ENCODE peak calls at places on chromosomes 4 and X, in four cellular contexts. O is SK-N-SH, X is HepG2, H is H1. W is an unnamed sample.

GRCh38 chrX:39242187-39242586 is 440.9 kb downstream of the MID1IP1 start:
- DNase-seq in H (no peak), O (peak), X (peak), W (no peak)

GRCh38 chrX:105975382-105975781 is 63.1 kb downstream of the SERPINA7 start:
- DNase-seq in X (peak), H (no peak), O (no peak), W (no peak)

GRCh38 chr4:2626231-2626630 is 89.8 kb downstream of the FAM193A start:
- DNase-seq in H (no peak), X (no peak), O (no peak), W (no peak)

GRCh38 chrX:9943420-9943819 is 23.7 kb upstream of the CLDN34 start:
- DNase-seq in O (no peak), X (no peak), H (no peak), W (peak)

GRCh38 chr4:78779280-78779679 is 3.1 kb downstream of the BMP2K start:
- DNase-seq in O (no peak), H (no peak), X (no peak), W (no peak)

GRCh38 chr4:71377561-71377960 is 38.7 kb downstream of the SLC4A4 start:
- DNase-seq in O (no peak), X (no peak), H (no peak), W (no peak)

GRCh38 chr4:90030953-90031352 is 96.2 kb upstream of the CCSER1 start:
- DNase-seq in H (no peak), X (no peak), O (no peak), W (no peak)

GRCh38 chr4:42915484-42915883 is 23.0 kb downstream of the GRXCR1 start:
- DNase-seq in X (no peak), O (no peak), H (no peak), W (no peak)

GRCh38 chr4:23827971-23828680 is 61.7 kb downstream of the PPARGC1A start:
- DNase-seq in H (no peak), X (no peak), O (no peak), W (no peak)

GRCh38 chr4:78149737-78150136 is 92.6 kb downstream of the FRAS1 start:
- DNase-seq in X (no peak), H (no peak), O (no peak), W (no peak)

GRCh38 chr4:142778430-142778829 is 67.7 kb downstream of the INPP4B start:
- DNase-seq in X (no peak), O (no peak), H (no peak), W (no peak)

GRCh38 chr4:115113382-115114106 is at the start of gene NDST4:
- DNase-seq in O (no peak), X (no peak), H (no peak), W (no peak)

GRCh38 chr4:106032851-106033286 is 137.6 kb downstream of the NPNT start:
- DNase-seq in H (no peak), X (peak), O (no peak), W (no peak)

GRCh38 chrX:2708601-2709200 is 17.6 kb downstream of the CD99 start:
- DNase-seq in X (no peak), H (no peak), O (no peak), W (no peak)

GRCh38 chr4:87864321-87864720 is 31.6 kb downstream of the MEPE start:
- DNase-seq in H (no peak), O (no peak), X (no peak), W (no peak)

GRCh38 chr4:28082686-28083390 is 1222.2 kb downstream of the STIM2 start:
- DNase-seq in O (no peak), H (no peak), X (no peak), W (no peak)

GRCh38 chrX:69032601-69033000 is 132.7 kb downstream of the PJA1 start:
- DNase-seq in X (no peak), O (no peak), H (peak), W (no peak)

GRCh38 chr4:141652161-141652778 is 15.9 kb downstream of the IL15 start:
- DNase-seq in X (no peak), H (no peak), O (no peak), W (no peak)

GRCh38 chr4:156974264-156974663 is 2.7 kb upstream of the PDGFC start:
- DNase-seq in O (no peak), H (no peak), X (no peak), W (no peak)

GRCh38 chr4:55866973-55867574 is 13.6 kb downstream of the EXOC1 start:
- DNase-seq in X (peak), H (no peak), O (peak), W (peak)

GRCh38 chrX:38426785-38427184 is 74.4 kb downstream of the OTC start:
- DNase-seq in O (no peak), X (no peak), H (no peak), W (no peak)

GRCh38 chrX:41515376-41515775 is 68.2 kb downstream of the NYX start:
- DNase-seq in O (no peak), X (no peak), H (no peak), W (no peak)

GRCh38 chr4:13543648-13544555 is at the start of gene NKX3-2:
- DNase-seq in H (peak), X (no peak), O (peak), W (no peak)

GRCh38 chr4:55820260-55820659 is 670 bp downstream of the EXOC1L start:
- DNase-seq in O (no peak), X (no peak), H (no peak), W (no peak)

GRCh38 chr4:10281996-10282395 is 165.4 kb upstream of the WDR1 start:
- DNase-seq in O (no peak), H (no peak), X (no peak), W (no peak)

GRCh38 chr4:11698846-11699590 is 270.3 kb upstream of the HS3ST1 start:
- DNase-seq in H (no peak), O (no peak), X (no peak), W (no peak)

GRCh38 chr4:61583696-61584095 is 383.6 kb downstream of the ADGRL3 start:
- DNase-seq in X (no peak), O (no peak), H (no peak), W (no peak)

GRCh38 chr4:1357356-1358248 is 10.6 kb downstream of the UVSSA start:
- DNase-seq in H (no peak), O (no peak), X (no peak), W (no peak)

GRCh38 chr4:168856312-168856711 is 153.7 kb downstream of the CBR4 start:
- DNase-seq in H (no peak), X (no peak), O (no peak), W (no peak)

GRCh38 chr4:113635739-113636437 is 125.7 kb downstream of the CAMK2D start:
- DNase-seq in O (no peak), H (no peak), X (no peak), W (no peak)

GRCh38 chr4:16253127-16253960 is 27.1 kb upstream of the TAPT1 start:
- DNase-seq in H (no peak), O (no peak), X (peak), W (no peak)

GRCh38 chrX:19660604-19661003 is 145.3 kb upstream of the MAP3K15 start:
- DNase-seq in H (no peak), O (no peak), X (no peak), W (no peak)

GRCh38 chrX:101206471-101206870 is 13.1 kb upstream of the DRP2 start:
- DNase-seq in H (no peak), O (peak), X (peak), W (no peak)

GRCh38 chr4:39770471-39770870 is 72.5 kb downstream of the UBE2K start:
- DNase-seq in H (no peak), O (no peak), X (no peak), W (no peak)

GRCh38 chrX:40646489-40647306 is 663 bp downstream of the CXorf38 start:
- DNase-seq in X (no peak), O (peak), H (peak), W (no peak)

GRCh38 chr4:144176476-144176875 is 36.0 kb upstream of the GYPA start:
- DNase-seq in X (no peak), H (no peak), O (no peak), W (no peak)
- TF ChIP-seq TCF12 in X (no peak), H (no peak), O (no peak), W (no peak)

GRCh38 chr4:21476753-21477152 is 471.8 kb downstream of the KCNIP4 start:
- DNase-seq in H (peak), O (no peak), X (peak), W (no peak)
- TF ChIP-seq TCF12 in H (no peak), O (no peak), X (no peak), W (no peak)

DNA sequence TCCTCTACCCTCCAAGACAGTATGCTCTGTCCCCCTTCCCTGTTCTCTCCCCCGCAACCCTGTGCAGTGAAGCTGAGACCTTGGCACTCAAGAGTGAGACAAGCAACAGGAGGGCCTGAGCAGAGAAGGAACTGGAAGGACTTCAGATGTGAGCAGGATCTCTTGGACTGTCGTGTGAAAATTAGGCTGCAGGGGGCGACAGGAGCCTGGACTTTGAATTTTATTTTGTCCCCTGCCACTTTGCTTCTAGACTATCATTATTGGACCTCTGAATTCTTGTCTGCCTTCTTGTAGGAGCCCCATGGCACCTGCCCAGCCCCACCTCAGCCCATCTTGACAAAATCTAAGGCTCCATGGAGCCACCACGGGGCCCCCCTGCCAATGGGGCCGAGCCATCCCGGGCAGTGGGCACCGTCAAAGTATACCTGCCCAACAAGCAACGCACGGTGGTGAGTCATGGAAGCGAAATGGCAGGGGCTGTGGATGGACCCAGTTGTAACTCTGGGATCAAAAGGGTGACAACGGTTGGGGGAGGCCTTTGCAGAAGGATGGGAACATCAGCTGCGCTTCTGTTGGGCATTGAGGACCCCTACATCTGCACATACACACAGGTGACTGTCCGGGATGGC is 1.7 kb downstream of the ARAF start:
- DNase-seq in X (no peak), H (no peak), O (no peak), W (no peak)
- TF ChIP-seq TCF12 in X (no peak), H (no peak), O (no peak), W (no peak)

DNA sequence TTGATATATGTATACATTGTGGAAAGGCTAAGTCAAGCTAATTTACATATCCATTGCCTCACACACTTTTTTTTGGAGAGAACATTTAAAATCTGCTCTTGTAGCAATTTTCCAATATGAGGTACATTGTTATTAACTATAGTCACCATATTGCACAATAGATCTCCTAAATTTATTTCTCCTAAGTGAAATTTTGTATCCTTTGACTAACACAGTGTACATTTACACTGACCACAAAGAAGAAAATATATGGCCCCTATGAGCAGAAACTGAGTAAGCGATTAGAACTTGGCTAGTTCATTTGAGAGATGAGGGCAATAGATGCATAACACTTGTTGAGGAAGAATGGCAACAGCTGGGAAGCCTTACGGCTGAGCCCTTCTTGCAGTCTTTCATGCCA is 20.3 kb upstream of the GUCY1B1 start:
- DNase-seq in X (no peak), O (no peak), H (no peak), W (no peak)
- TF ChIP-seq TCF12 in X (no peak), O (no peak), H (no peak), W (no peak)

GRCh38 chr4:140213116-140213515 is 59.1 kb upstream of the MAML3 start:
- DNase-seq in H (no peak), X (no peak), O (no peak), W (no peak)

GRCh38 chr4:140213736-140214135 is 59.8 kb upstream of the MAML3 start:
- DNase-seq in X (no peak), H (no peak), O (no peak), W (no peak)

GRCh38 chr4:140212171-140212570 is 58.2 kb upstream of the MAML3 start:
- DNase-seq in X (no peak), H (no peak), O (no peak), W (no peak)

GRCh38 chr4:140211693-140212092 is 57.7 kb upstream of the MAML3 start:
- DNase-seq in H (no peak), X (no peak), O (no peak), W (no peak)

GRCh38 chr4:140212646-140213045 is 58.7 kb upstream of the MAML3 start:
- DNase-seq in H (no peak), X (no peak), O (no peak), W (no peak)
- TF ChIP-seq TCF12 in H (no peak), X (no peak), O (no peak), W (no peak)

GRCh38 chr4:102388636-102389035 is 43.4 kb upstream of the SLC39A8 start:
- DNase-seq in X (no peak), H (no peak), O (no peak), W (no peak)

GRCh38 chr4:102387552-102388150 is 42.4 kb upstream of the SLC39A8 start:
- DNase-seq in H (no peak), X (no peak), O (no peak), W (no peak)

GRCh38 chr4:102390438-102390837 is 45.2 kb upstream of the SLC39A8 start:
- DNase-seq in X (no peak), O (no peak), H (no peak), W (peak)

GRCh38 chr4:102392033-102392744 is 46.9 kb upstream of the SLC39A8 start:
- DNase-seq in X (no peak), H (no peak), O (no peak), W (no peak)

GRCh38 chr4:102386966-102387365 is 41.7 kb upstream of the SLC39A8 start:
- DNase-seq in H (no peak), X (no peak), O (no peak), W (no peak)
- TF ChIP-seq TCF12 in H (no peak), X (no peak), O (no peak), W (no peak)

GRCh38 chr4:107666134-107666533 is 53.9 kb downstream of the PAPSS1 start:
- DNase-seq in H (no peak), X (peak), O (peak), W (no peak)
- TF ChIP-seq TCF12 in H (no peak), X (no peak), O (no peak), W (no peak)

W was measured in GM12878.